ENCODE peak calls at places on chromosomes 12 and 14, in five cellular contexts. D, S, T, J and C are unnamed samples.

GRCh38 chr12:91256471-91256870 is 73.9 kb upstream of the DCN start:
- DNase-seq in D (no peak), J (no peak), T (peak; percentile 59), S (no peak), C (no peak)

GRCh38 chr12:128959931-128960330 is 106.7 kb downstream of the GLT1D1 start:
- DNase-seq in T (no peak), D (no peak), J (no peak), S (no peak), C (no peak)

GRCh38 chr12:50765325-50765911 is 1.5 kb downstream of the ATF1 start:
- DNase-seq in J (peak; percentile 67), S (peak; percentile 18), T (peak; percentile 56), D (peak; percentile 58), C (peak; percentile 79)

GRCh38 chr12:65999564-66000280 is 130.8 kb downstream of the LLPH start:
- DNase-seq in D (peak; percentile 49), J (no peak), S (no peak), T (peak; percentile 65), C (no peak)

GRCh38 chr12:124122722-124123121 is 149.7 kb downstream of the ZNF664 start:
- DNase-seq in D (no peak), T (no peak), J (no peak), S (no peak), C (no peak)

GRCh38 chr14:95519699-95520098 is 3.2 kb upstream of the SYNE3 start:
- DNase-seq in D (peak; percentile 92), T (peak; percentile 77), S (peak; percentile 55), J (peak; percentile 58), C (peak; percentile 53)

GRCh38 chr12:106080111-106080732 is 58.5 kb downstream of the NUAK1 start:
- DNase-seq in S (no peak), T (peak; percentile 64), D (peak; percentile 99), J (no peak), C (no peak)

GRCh38 chr14:51432302-51432948 is 192.4 kb downstream of the TMX1 start:
- DNase-seq in S (no peak), D (no peak), J (no peak), T (no peak), C (no peak)

GRCh38 chr12:128266086-128266485 is 884 bp upstream of the TMEM132C start:
- DNase-seq in J (no peak), T (no peak), D (no peak), S (no peak), C (no peak)

GRCh38 chr12:131783915-131784541 is 44.2 kb upstream of the MMP17 start:
- DNase-seq in J (no peak), S (peak; percentile 49), T (peak; percentile 86), D (peak; percentile 75), C (peak; percentile 64)

GRCh38 chr12:92047058-92047826 is 98.4 kb downstream of the BTG1 start:
- DNase-seq in S (no peak), J (no peak), D (no peak), T (peak; percentile 29), C (no peak)

GRCh38 chr14:55120466-55121144 is 8.4 kb upstream of the LGALS3 start:
- DNase-seq in T (no peak), J (no peak), S (no peak), D (no peak), C (no peak)

GRCh38 chr12:60920841-60921495 is 1325.1 kb downstream of the SLC16A7 start:
- DNase-seq in S (no peak), J (no peak), D (no peak), T (peak; percentile 1), C (no peak)

GRCh38 chr14:55926007-55926406 is 192.2 kb upstream of the PELI2 start:
- DNase-seq in D (no peak), T (no peak), S (no peak), J (no peak), C (no peak)